ENCODE peak calls at places on chromosome 20, in six cellular contexts. X is PC-9, N is prostate gland, F is tibial artery, H is mucosa of descending colon, O is lung. B is an unnamed sample.
A peak's percentile ranks its signal among the peaks of the same experiment; 100 is the strongest.

GRCh38 chr20:52888096-52888495 is 84.1 kb upstream of the TSHZ2 start:
- DNase-seq in X (no peak), N (no peak), F (no peak), H (no peak), O (no peak), B (no peak)

GRCh38 chr20:32126919-32127318 is 17.4 kb downstream of the TM9SF4 start:
- DNase-seq in X (no peak), N (no peak), F (no peak), H (no peak), O (no peak), B (no peak)

GRCh38 chr20:45372646-45373352 is 5.3 kb downstream of the TP53TG5 start:
- DNase-seq in X (no peak), N (no peak), F (peak; percentile 92), H (peak; percentile 65), O (no peak), B (no peak)

GRCh38 chr20:44598413-44599290 is 16.3 kb downstream of the PKIG start:
- DNase-seq in X (no peak), N (no peak), F (no peak), H (no peak), O (no peak), B (no peak)

GRCh38 chr20:32623667-32624157 is 38.6 kb upstream of the NOL4L start:
- DNase-seq in X (no peak), N (no peak), F (no peak), H (no peak), O (no peak), B (no peak)

GRCh38 chr20:61434361-61434781 is 182.3 kb downstream of the CDH4 start:
- DNase-seq in X (no peak), N (no peak), F (peak; percentile 15), H (no peak), O (no peak), B (no peak)

GRCh38 chr20:31720486-31721407 is 1.9 kb downstream of the BCL2L1 start:
- DNase-seq in X (no peak), N (no peak), F (no peak), H (no peak), O (no peak), B (no peak)

GRCh38 chr20:23155141-23155590 is 69.0 kb upstream of the CD93 start:
- DNase-seq in X (no peak), N (no peak), F (no peak), H (no peak), O (no peak), B (no peak)

GRCh38 chr20:2767768-2768631 is 32.4 kb downstream of the CPXM1 start:
- DNase-seq in X (peak; percentile 94), N (peak; percentile 97), F (peak; percentile 91), H (no peak), O (peak; percentile 89), B (no peak)

GRCh38 chr20:19277381-19277780 is 64.9 kb downstream of the SLC24A3 start:
- DNase-seq in X (no peak), N (no peak), F (no peak), H (no peak), O (no peak), B (no peak)

GRCh38 chr20:5696011-5696559 is 54.1 kb upstream of the SHLD1 start:
- DNase-seq in X (no peak), N (no peak), F (peak; percentile 65), H (no peak), O (no peak), B (peak; percentile 1)

GRCh38 chr20:34111057-34111711 is 859 bp downstream of the EIF2S2 start:
- DNase-seq in X (no peak), N (no peak), F (no peak), H (no peak), O (no peak), B (peak; percentile 27)

GRCh38 chr20:39524371-39524911 is 562.3 kb downstream of the DHX35 start:
- DNase-seq in X (no peak), N (no peak), F (no peak), H (no peak), O (no peak), B (no peak)

GRCh38 chr20:36217226-36217625 is 19.1 kb upstream of the AAR2 start:
- DNase-seq in X (peak; percentile 12), N (no peak), F (no peak), H (no peak), O (no peak), B (no peak)

GRCh38 chr20:24097506-24098245 is 109.1 kb upstream of the GGTLC1 start:
- DNase-seq in X (peak; percentile 68), N (no peak), F (no peak), H (no peak), O (no peak), B (no peak)

GRCh38 chr20:33648396-33649004 is 13.6 kb upstream of the C20orf144 start:
- DNase-seq in X (no peak), N (no peak), F (no peak), H (no peak), O (no peak), B (no peak)

GRCh38 chr20:16821211-16822089 is 73.3 kb downstream of the OTOR start:
- DNase-seq in X (peak; percentile 25), N (no peak), F (no peak), H (no peak), O (no peak), B (no peak)

GRCh38 chr20:38144608-38145093 is 20.4 kb downstream of the TGM2 start:
- DNase-seq in X (no peak), N (no peak), F (no peak), H (peak; percentile 45), O (no peak), B (no peak)

GRCh38 chr20:38143646-38144554 is 21.2 kb downstream of the TGM2 start:
- DNase-seq in X (peak; percentile 89), N (no peak), F (peak; percentile 93), H (peak; percentile 80), O (no peak), B (peak; percentile 63)

GRCh38 chr20:38141154-38141888 is 23.7 kb downstream of the TGM2 start:
- DNase-seq in X (no peak), N (no peak), F (peak; percentile 57), H (peak; percentile 55), O (no peak), B (no peak)

GRCh38 chr20:38141889-38142494 is 23.1 kb downstream of the TGM2 start:
- DNase-seq in X (no peak), N (no peak), F (peak; percentile 63), H (peak; percentile 22), O (no peak), B (no peak)

DNA sequence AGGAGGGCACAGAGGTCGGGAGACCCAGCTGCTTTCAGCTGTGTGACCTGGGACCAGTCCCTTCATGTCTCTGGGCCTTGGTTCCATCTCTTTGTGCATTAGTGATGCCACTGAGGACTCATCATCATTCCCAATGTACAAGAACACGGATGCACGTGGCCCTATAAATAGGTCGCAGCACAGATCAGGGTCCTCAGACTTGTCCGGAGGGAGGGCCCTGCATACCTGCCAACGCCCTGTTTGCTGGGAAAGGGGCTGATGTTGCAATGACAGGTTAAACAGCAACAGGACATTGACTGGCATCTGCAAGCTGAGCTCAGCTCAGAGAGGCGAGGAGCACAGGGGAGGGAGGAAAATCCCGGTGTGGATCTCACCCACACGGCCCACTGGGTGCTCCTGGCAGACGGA is 21.8 kb downstream of the TGM2 start:
- DNase-seq in X (peak; percentile 90), N (no peak), F (no peak), H (peak; percentile 80), O (no peak), B (no peak)
- H3K4me3 ChIP-seq in X (no peak overlapping the region), N (no peak overlapping the region), F (no peak overlapping the region), H (no peak overlapping the region), O (no peak overlapping the region), B (no peak overlapping the region)

DNA sequence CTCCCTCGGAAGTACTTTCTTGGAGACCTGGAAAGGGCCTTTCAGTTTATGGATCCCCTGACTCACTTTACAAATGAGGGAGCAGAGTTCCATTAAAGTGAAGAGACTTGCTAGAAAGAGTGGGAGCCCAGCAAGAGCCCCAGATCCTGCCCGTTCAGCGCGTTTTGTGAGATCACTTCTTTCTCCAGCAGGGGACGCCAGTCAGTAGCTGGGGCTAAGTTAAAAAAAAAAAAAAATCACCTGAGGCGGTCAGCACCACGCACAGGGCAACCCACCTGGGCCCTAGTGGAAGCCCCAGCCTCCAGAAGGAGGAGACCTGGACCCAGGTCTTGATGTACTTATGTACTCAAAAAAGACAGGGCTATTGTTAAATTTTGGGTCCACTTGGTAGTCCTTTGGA is 274.5 kb upstream of the RNF24 start:
- DNase-seq in X (peak; percentile 5), N (no peak), F (no peak), H (no peak), O (no peak), B (no peak)
- TF ChIP-seq CTCF in X (peak; percentile 53), N (no peak), F (no peak), H (no peak), O (no peak), B (no peak)

GRCh38 chr20:48701702-48702101 is 126.1 kb downstream of the PREX1 start:
- DNase-seq in X (no peak), N (no peak), F (peak; percentile 43), H (no peak), O (no peak), B (no peak)
- H3K36me3 ChIP-seq in X (no peaks in the 10 kb centered on the region), N (no peaks in the 10 kb centered on the region), F (no peaks in the 10 kb centered on the region), H (no peaks in the 10 kb centered on the region), O (peaks cover 21% of the 10 kb centered on the region), B (no peaks in the 10 kb centered on the region)

DNA sequence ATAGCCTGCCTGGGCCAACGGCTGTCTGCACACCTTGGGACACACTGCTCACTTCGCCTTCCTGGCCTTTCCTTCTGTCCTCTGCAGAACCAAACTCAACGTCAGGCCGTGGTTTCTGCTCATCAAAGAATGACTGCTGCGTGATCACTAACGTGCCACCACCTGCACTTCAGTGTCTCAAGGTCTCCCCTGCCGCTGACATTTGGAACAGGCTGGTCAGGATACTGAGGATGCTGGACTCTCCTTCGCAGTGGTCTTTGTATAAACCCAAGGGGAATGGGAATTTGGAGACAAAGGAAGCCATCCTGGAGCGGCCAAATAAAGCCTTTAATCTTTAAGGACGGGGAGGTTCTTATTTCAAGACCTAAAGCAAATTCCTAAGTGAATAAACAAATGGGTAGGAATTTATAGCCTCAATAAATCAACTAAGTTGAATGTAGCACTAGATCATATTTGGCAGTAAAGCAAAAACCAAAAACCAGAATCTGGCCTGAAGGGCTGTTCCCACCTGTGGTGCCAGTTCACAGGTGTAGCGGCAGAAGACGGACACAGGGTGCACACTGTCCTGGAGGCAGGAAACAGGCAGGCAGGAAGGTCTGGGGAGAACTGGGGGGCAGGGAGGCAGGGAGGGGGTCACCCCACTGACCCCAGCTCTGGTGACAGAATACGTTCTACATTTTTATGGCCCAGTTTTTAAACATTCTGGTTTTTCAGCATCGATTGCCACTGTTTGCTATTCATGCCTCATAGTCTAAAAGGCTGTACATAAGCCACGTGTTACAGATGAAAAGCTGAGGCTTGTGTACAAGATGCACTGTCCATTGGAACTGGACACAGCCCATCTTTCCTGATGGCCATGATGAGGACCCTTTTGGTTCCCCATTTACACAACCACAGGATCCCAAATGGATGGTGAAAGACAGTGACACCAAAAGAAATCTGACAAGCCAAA is 36.6 kb downstream of the ABHD12 start:
- DNase-seq in X (no peak), N (peak; percentile 46), F (no peak), H (no peak), O (no peak), B (no peak)
- H3K4me3 ChIP-seq in X (no peak overlapping the region), N (no peak overlapping the region), F (no peak overlapping the region), H (no peak overlapping the region), O (no peak overlapping the region), B (no peak overlapping the region)

GRCh38 chr20:41154436-41155176 is 17.3 kb downstream of the PLCG1 start:
- DNase-seq in X (no peak), N (no peak), F (no peak), H (no peak), O (no peak), B (no peak)
- TF ChIP-seq CTCF in X (no peak), N (no peak), F (no peak), H (no peak), O (no peak), B (no peak)

GRCh38 chr20:13799974-13800373 is 15.1 kb downstream of the NDUFAF5 start:
- DNase-seq in X (no peak), N (no peak), F (no peak), H (no peak), O (no peak), B (no peak)
- H3K36me3 ChIP-seq in X (peaks cover 29% of the 10 kb centered on the region), N (peaks cover 5% of the 10 kb centered on the region), F (peaks cover 71% of the 10 kb centered on the region), H (peaks cover 7% of the 10 kb centered on the region), O (peaks cover 22% of the 10 kb centered on the region), B (peaks cover 8% of the 10 kb centered on the region)

B was measured in BJ.